ENCODE peak calls at places on chromosomes 3 and 15, in four cellular contexts. O is GM12878, X is HepG2, Y is WTC11. T is an unnamed sample.

GRCh38 chr15:44670087-44670945 is 6.9 kb upstream of the SPG11 start:
- DNase-seq in X (no peak), Y (no peak), O (no peak), T (no peak)

GRCh38 chr3:20022954-20023644 is 11.0 kb upstream of the PP2D1 start:
- DNase-seq in O (no peak), Y (no peak), X (no peak), T (peak; percentile 96)

GRCh38 chr3:127289646-127290575 is 2.1 kb upstream of the PRR20G start:
- DNase-seq in O (no peak), Y (no peak), X (no peak), T (no peak)

GRCh38 chr3:47096955-47097354 is 67.0 kb downstream of the SETD2 start:
- DNase-seq in Y (no peak), X (no peak), O (no peak), T (no peak)

GRCh38 chr15:76664895-76665294 is 240.2 kb downstream of the SCAPER start:
- DNase-seq in Y (no peak), X (no peak), O (no peak), T (no peak)

GRCh38 chr3:107488942-107489341 is 33.8 kb upstream of the BBX start:
- DNase-seq in X (peak; percentile 66), O (no peak), Y (no peak), T (no peak)

GRCh38 chr15:70095387-70096214 is 2.1 kb downstream of the TLE3 start:
- DNase-seq in X (no peak), Y (peak; percentile 73), O (no peak), T (peak; percentile 55)

GRCh38 chr15:77282333-77282732 is 137.6 kb downstream of the PEAK1 start:
- DNase-seq in O (no peak), X (peak; percentile 83), Y (no peak), T (no peak)

GRCh38 chr15:99344639-99345038 is 93.4 kb downstream of the LRRC28 start:
- DNase-seq in X (no peak), O (no peak), Y (no peak), T (no peak)

GRCh38 chr3:190543656-190544055 is 29.8 kb downstream of the IL1RAP start:
- DNase-seq in Y (no peak), O (no peak), X (no peak), T (no peak)

GRCh38 chr3:194824100-194824499 is 138.4 kb downstream of the FAM43A start:
- DNase-seq in X (no peak), O (no peak), Y (no peak), T (no peak)

GRCh38 chr3:98782826-98783500 is 19.8 kb downstream of the ST3GAL6 start:
- DNase-seq in O (no peak), Y (no peak), X (peak; percentile 90), T (no peak)

GRCh38 chr15:40844543-40844981 is 714 bp downstream of the SPINT1 start:
- DNase-seq in X (no peak), O (no peak), Y (peak; percentile 58), T (peak; percentile 11)

GRCh38 chr3:170622369-170623159 is 36.7 kb upstream of the SLC7A14 start:
- DNase-seq in O (no peak), X (no peak), Y (no peak), T (peak; percentile 39)

GRCh38 chr15:41332788-41333527 is at the start of gene NUSAP1:
- DNase-seq in Y (peak; percentile 70), O (no peak), X (peak; percentile 38), T (no peak)

GRCh38 chr3:23099677-23100076 is 103.5 kb upstream of the UBE2E2 start:
- DNase-seq in X (no peak), O (no peak), Y (no peak), T (no peak)
- TF ChIP-seq CREM in X (no peak), O (no peak), Y (no peak), T (no peak)

DNA sequence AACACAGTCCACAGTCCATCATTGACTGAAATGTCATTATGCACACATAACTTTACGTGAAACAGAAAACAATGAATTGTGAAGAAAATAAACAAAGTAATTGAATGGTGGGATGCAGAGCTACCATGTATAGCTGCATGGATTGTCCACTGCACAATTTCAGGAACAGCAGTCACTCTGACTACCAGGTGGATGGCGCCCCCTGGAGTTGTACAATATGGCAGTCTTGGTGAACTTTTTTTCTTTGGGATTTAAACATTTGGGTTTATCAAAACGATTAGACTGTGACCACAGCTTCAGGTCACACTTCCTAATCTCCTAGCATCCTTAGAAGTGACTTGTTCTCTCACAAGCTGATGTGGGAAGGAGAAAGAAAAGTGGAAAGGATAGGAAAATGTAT is 48.9 kb upstream of the TCF12 start:
- DNase-seq in X (no peak), O (no peak), Y (peak; percentile 45), T (no peak)
- TF ChIP-seq CREM in X (no peak), O (no peak), Y (no peak), T (no peak)

DNA sequence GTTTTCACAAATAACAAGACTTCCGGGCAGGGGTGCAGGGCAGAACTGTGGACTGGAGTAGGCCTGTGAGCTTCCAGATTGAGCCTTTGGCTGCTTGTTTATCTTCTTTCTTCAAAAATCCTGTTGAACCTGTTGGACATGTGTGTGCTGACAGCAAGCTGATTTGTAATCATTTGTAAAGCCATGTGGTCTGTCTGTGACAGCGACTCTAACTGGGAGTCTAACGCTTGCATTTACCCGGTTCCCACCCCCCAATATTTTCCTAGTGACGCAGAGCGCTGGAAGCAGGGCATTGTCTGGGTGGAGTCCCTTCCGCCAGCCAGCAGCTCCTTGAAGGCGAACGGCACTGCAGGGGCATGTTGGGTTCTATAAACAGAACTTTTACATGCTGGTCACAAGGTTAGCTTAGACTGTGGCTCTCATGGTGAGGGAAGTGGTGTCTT is 85.7 kb upstream of the MYZAP start:
- DNase-seq in O (no peak), X (no peak), Y (no peak), T (no peak)
- TF ChIP-seq CREM in O (no peak), X (no peak), Y (no peak), T (no peak)

GRCh38 chr3:152398495-152398894 is 129.8 kb downstream of the MBNL1 start:
- DNase-seq in O (no peak), Y (no peak), X (no peak), T (no peak)
- TF ChIP-seq CREM in O (no peak), Y (no peak), X (no peak), T (no peak)

GRCh38 chr3:123658118-123658859 is 73.4 kb upstream of the HACD2 start:
- DNase-seq in X (no peak), O (no peak), Y (no peak), T (no peak)
- TF ChIP-seq CREM in X (no peak), O (no peak), Y (no peak), T (no peak)

DNA sequence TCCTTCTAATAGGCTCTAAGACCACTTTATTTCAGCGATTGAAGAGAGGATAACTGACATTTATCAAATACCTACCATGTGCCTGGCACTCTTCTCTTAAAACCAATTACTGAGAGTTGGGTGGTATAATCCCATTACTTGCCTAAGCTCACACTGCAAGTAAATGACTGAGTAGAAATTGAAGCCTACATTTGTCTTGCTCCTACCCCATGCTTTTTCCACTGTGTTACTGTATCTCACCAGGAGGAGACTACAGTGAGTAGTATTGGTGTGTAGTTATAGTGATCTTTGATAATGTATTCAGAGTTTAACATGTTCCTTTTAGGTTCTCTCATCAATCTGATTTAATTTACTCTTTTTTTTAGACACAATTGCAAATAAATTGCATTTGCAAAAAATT is 20.7 kb downstream of the EIF2A start:
- DNase-seq in O (no peak), X (no peak), Y (no peak), T (no peak)
- TF ChIP-seq CREM in O (no peak), X (no peak), Y (no peak), T (no peak)

GRCh38 chr15:101650145-101650544 is 2.0 kb downstream of the TM2D3 start:
- DNase-seq in Y (no peak), X (no peak), O (no peak), T (no peak)

GRCh38 chr15:101651753-101652097 is 456 bp downstream of the TM2D3 start:
- DNase-seq in Y (no peak), O (no peak), X (peak; percentile 21), T (peak; percentile 58)

GRCh38 chr15:101654191-101654590 is 2.0 kb upstream of the TM2D3 start:
- DNase-seq in X (no peak), O (no peak), Y (no peak), T (no peak)

GRCh38 chr15:101652098-101652782 is at the start of gene TM2D3:
- DNase-seq in X (peak; percentile 80), O (peak; percentile 65), Y (peak; percentile 91), T (peak; percentile 96)

DNA sequence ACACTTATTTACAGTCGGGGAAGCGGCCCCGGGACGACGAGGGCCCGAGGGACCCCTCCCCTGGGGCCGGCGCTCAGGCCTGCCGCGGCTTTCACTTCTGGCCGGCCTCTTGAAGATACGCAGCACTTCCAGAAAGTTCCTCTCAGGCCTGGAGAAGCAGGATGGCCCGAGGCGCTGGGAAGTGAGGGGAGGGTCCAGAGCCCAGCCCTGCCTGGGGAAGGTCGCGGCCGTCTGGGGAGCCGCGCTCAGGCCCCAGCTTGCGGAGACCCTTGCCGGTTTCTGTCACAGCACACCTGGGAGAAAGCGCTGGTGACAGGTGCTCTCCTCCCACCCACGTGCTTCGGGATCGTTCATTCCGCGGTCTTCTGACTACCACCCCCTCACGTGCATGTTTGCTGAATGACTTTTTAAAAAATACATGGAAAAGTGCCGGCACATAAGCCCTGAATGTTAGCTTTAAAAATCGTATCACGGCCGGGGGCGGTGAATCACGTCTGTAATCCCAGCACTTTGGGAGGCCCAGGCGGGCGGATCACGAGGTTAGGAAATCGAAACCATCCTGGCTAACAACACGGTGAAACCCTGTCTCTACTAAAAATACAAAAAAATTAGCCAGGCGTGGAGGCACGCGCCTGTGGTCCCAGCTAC is 726 bp upstream of the TM2D3 start:
- DNase-seq in X (no peak), Y (peak; percentile 42), O (no peak), T (peak; percentile 56)
- TF ChIP-seq CREM in X (no peak), Y (no peak), O (no peak), T (no peak)

DNA sequence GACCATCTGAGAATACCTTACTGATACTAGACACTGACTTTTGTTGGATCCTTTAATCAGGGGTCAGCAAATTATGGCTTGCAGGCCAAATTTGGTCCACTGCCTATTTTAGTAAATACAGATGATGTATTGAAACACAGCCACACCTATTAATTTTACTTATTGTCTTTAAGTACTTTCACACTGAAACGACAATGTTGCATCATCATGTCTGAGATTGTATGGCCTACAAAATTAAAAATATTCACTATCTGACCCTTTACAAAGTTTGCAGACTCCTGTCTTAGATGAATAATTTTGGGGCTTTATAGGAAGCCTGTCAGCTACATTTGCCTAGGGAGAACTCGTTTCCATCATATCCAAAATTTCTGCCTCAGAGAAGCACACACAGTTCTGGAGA is 503.2 kb upstream of the TGFBR2 start:
- DNase-seq in Y (no peak), X (no peak), O (no peak), T (no peak)
- TF ChIP-seq CREM in Y (no peak), X (no peak), O (no peak), T (no peak)

DNA sequence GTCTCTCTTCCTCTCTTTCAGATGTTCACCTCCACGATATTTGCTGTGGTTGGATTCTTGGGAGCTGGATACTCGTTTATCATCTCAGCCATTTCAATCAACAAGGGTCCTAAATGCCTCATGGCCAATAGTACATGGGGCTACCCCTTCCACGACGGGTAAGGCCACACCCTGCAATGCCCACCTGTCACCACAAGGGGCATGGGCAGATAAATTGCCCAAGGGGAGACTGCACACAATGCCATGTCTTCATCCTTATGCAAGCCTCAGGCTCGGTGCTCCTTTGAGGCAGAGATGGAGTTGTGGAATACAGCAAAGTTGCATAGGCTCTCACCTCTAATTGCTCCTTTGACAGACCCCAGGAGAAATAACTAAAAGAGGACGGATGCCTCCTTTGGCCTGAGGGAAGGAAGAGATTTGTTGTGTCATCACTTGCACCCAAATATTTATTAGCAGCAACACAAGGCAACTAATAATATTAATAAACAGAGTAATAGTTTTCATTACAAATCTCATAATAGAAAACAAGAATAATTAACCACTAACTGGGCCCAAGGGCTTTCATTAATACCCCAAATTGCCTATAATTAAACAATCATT is 13.2 kb downstream of the TM4SF4 start:
- DNase-seq in Y (peak; percentile 81), O (no peak), X (no peak), T (peak; percentile 19)
- TF ChIP-seq CREM in Y (no peak), O (no peak), X (no peak), T (no peak)

T was measured in K562.